ENCODE peak calls at places on chromosomes 16 and 17, in ten cellular contexts. A is PC-3, R is stomach, D is prostate gland, N is heart left ventricle, H is lung, T is right lobe of liver, I is tibial nerve, W is WERI-Rb-1, P is K562. M is an unnamed sample. For H3K9me3, the result is how much of the 10 kb centered on the place peaks cover.

GRCh38 chr17:45342871-45343526 is 26.2 kb upstream of the MAP3K14 start:
- DNase-seq in A (no peak), R (no peak), D (no peak), N (no peak), H (no peak), T (peak), I (no peak), W (no peak), P (no peak), M (no peak)

GRCh38 chr16:3789375-3790067 is 72.2 kb upstream of the TRAP1 start:
- DNase-seq in A (no peak), R (no peak), D (no peak), N (no peak), H (no peak), T (no peak), I (no peak), W (no peak), P (no peak), M (no peak)

GRCh38 chr17:17682293-17682736 is 1.1 kb downstream of the RAI1 start:
- DNase-seq in A (peak), R (peak), D (peak), N (peak), H (no peak), T (no peak), I (no peak), W (no peak), P (peak), M (no peak)

GRCh38 chr16:27355610-27356009 is 41.8 kb downstream of the IL4R start:
- DNase-seq in A (peak), R (peak), D (no peak), N (peak), H (peak), T (peak), I (no peak), W (peak), P (peak), M (no peak)

GRCh38 chr17:20196314-20196713 is 187.2 kb downstream of the SPECC1 start:
- DNase-seq in A (no peak), R (no peak), D (no peak), N (no peak), H (no peak), T (no peak), I (no peak), W (no peak), P (no peak), M (no peak)

GRCh38 chr16:13902677-13903076 is 17.3 kb upstream of the ERCC4 start:
- DNase-seq in A (peak), R (no peak), D (no peak), N (no peak), H (no peak), T (no peak), I (no peak), W (no peak), P (no peak), M (no peak)

GRCh38 chr17:67139784-67140665 is 95.7 kb downstream of the CACNG1 start:
- DNase-seq in A (peak), R (no peak), D (no peak), N (no peak), H (no peak), T (no peak), I (no peak), W (no peak), P (no peak), M (no peak)

GRCh38 chr17:81536299-81537290 is 8.4 kb downstream of the FSCN2 start:
- DNase-seq in A (no peak), R (peak), D (no peak), N (peak), H (no peak), T (no peak), I (no peak), W (no peak), P (peak), M (no peak)

GRCh38 chr16:3413730-3414379 is 12.8 kb downstream of the ZNF174 start:
- DNase-seq in A (no peak), R (no peak), D (no peak), N (no peak), H (no peak), T (no peak), I (no peak), W (no peak), P (no peak), M (no peak)

GRCh38 chr17:50203086-50203485 is 1.7 kb upstream of the COL1A1 start:
- DNase-seq in A (no peak), R (no peak), D (no peak), N (no peak), H (no peak), T (no peak), I (no peak), W (no peak), P (no peak), M (no peak)

GRCh38 chr16:75233611-75233938 is 14.8 kb downstream of the CTRB1 start:
- DNase-seq in A (no peak), R (no peak), D (no peak), N (no peak), H (no peak), T (no peak), I (no peak), W (no peak), P (no peak), M (no peak)

GRCh38 chr17:68053237-68054030 is 17.9 kb downstream of the KPNA2 start:
- DNase-seq in A (no peak), R (no peak), D (no peak), N (peak), H (peak), T (peak), I (no peak), W (no peak), P (no peak), M (peak)

GRCh38 chr16:84467256-84467655 is 37.2 kb downstream of the MEAK7 start:
- DNase-seq in A (peak), R (no peak), D (no peak), N (no peak), H (no peak), T (no peak), I (no peak), W (no peak), P (no peak), M (no peak)

GRCh38 chr17:79996291-79996690 is 39.4 kb downstream of the TBC1D16 start:
- DNase-seq in A (no peak), R (no peak), D (no peak), N (no peak), H (no peak), T (no peak), I (no peak), W (no peak), P (no peak), M (no peak)

GRCh38 chr16:88865742-88866141 is 718 bp downstream of the PABPN1L start:
- DNase-seq in A (no peak), R (no peak), D (no peak), N (peak), H (no peak), T (no peak), I (no peak), W (no peak), P (no peak), M (no peak)

GRCh38 chr17:50501054-50501453 is 7.2 kb upstream of the MYCBPAP start:
- DNase-seq in A (peak), R (peak), D (no peak), N (no peak), H (no peak), T (no peak), I (no peak), W (peak), P (peak), M (no peak)

GRCh38 chr17:42518046-42518754 is 17.8 kb upstream of the NAGLU start:
- DNase-seq in A (peak), R (peak), D (peak), N (peak), H (peak), T (no peak), I (peak), W (peak), P (peak), M (peak)

GRCh38 chr17:66281671-66282369 is 20.6 kb upstream of the PRKCA start:
- DNase-seq in A (no peak), R (no peak), D (no peak), N (no peak), H (no peak), T (no peak), I (no peak), W (no peak), P (no peak), M (no peak)

GRCh38 chr17:46736100-46736499 is 82.4 kb downstream of the WNT3 start:
- DNase-seq in A (no peak), R (no peak), D (no peak), N (no peak), H (no peak), T (no peak), I (no peak), W (peak), P (no peak), M (no peak)

GRCh38 chr17:40779181-40779909 is 3.0 kb downstream of the KRT27 start:
- DNase-seq in A (no peak), R (no peak), D (no peak), N (no peak), H (peak), T (no peak), I (no peak), W (no peak), P (no peak), M (no peak)

GRCh38 chr16:15054357-15055140 is 1.3 kb downstream of the NTAN1 start:
- DNase-seq in A (no peak), R (no peak), D (no peak), N (no peak), H (no peak), T (no peak), I (no peak), W (no peak), P (no peak), M (no peak)

GRCh38 chr17:49486012-49486641 is 9.0 kb upstream of the NGFR start:
- DNase-seq in A (no peak), R (no peak), D (no peak), N (no peak), H (no peak), T (no peak), I (no peak), W (peak), P (no peak), M (no peak)

GRCh38 chr17:77247048-77247541 is 106.3 kb downstream of the SEC14L1 start:
- DNase-seq in A (peak), R (peak), D (peak), N (peak), H (peak), T (peak), I (peak), W (peak), P (peak), M (peak)

GRCh38 chr17:79861371-79862216 is 22.4 kb upstream of the CBX4 start:
- DNase-seq in A (no peak), R (no peak), D (no peak), N (no peak), H (no peak), T (no peak), I (no peak), W (no peak), P (no peak), M (no peak)

GRCh38 chr16:87675111-87675510 is 72.8 kb downstream of the JPH3 start:
- DNase-seq in A (no peak), R (no peak), D (no peak), N (no peak), H (no peak), T (no peak), I (no peak), W (no peak), P (no peak), M (no peak)

GRCh38 chr17:38421871-38422819 is 6.1 kb upstream of the ARHGAP23 start:
- DNase-seq in A (no peak), R (no peak), D (no peak), N (no peak), H (no peak), T (no peak), I (no peak), W (no peak), P (no peak), M (no peak)

GRCh38 chr16:57537596-57538234 is 1.3 kb upstream of the CCDC102A start:
- DNase-seq in A (no peak), R (no peak), D (no peak), N (no peak), H (no peak), T (peak), I (no peak), W (no peak), P (peak), M (no peak)

GRCh38 chr17:16072031-16072430 is 72.4 kb downstream of the TTC19 start:
- DNase-seq in A (no peak), R (no peak), D (no peak), N (no peak), H (no peak), T (no peak), I (no peak), W (no peak), P (no peak), M (no peak)

GRCh38 chr17:8581002-8581658 is 49.4 kb downstream of the MYH10 start:
- DNase-seq in A (no peak), R (no peak), D (no peak), N (no peak), H (no peak), T (no peak), I (no peak), W (no peak), P (no peak), M (no peak)

GRCh38 chr17:27354051-27354490 is 60.2 kb downstream of the WSB1 start:
- DNase-seq in A (no peak), R (no peak), D (no peak), N (no peak), H (no peak), T (no peak), I (no peak), W (no peak), P (peak), M (no peak)

GRCh38 chr16:71352963-71353460 is 5.5 kb upstream of the CALB2 start:
- DNase-seq in A (no peak), R (no peak), D (no peak), N (no peak), H (no peak), T (no peak), I (no peak), W (no peak), P (no peak), M (no peak)

GRCh38 chr16:50616386-50616785 is 64.7 kb downstream of the SNX20 start:
- DNase-seq in A (no peak), R (no peak), D (no peak), N (no peak), H (no peak), T (no peak), I (no peak), W (no peak), P (no peak), M (no peak)

GRCh38 chr16:50692999-50693781 is at the start of gene NOD2:
- DNase-seq in A (no peak), R (peak), D (no peak), N (no peak), H (no peak), T (no peak), I (no peak), W (no peak), P (peak), M (no peak)

GRCh38 chr16:69324013-69324531 is 6.3 kb downstream of the PDF start:
- DNase-seq in A (no peak), R (peak), D (peak), N (peak), H (no peak), T (peak), I (no peak), W (no peak), P (no peak), M (no peak)

GRCh38 chr17:47621293-47622178 is 28.2 kb upstream of the KPNB1 start:
- DNase-seq in A (peak), R (no peak), D (peak), N (peak), H (no peak), T (no peak), I (no peak), W (no peak), P (no peak), M (peak)

GRCh38 chr17:37361543-37361942 is 14.2 kb upstream of the C17orf78 start:
- DNase-seq in A (no peak), R (no peak), D (peak), N (no peak), H (no peak), T (no peak), I (no peak), W (peak), P (no peak), M (no peak)

GRCh38 chr16:68401871-68402747 is 46.2 kb downstream of the SMPD3 start:
- DNase-seq in A (peak), R (no peak), D (no peak), N (no peak), H (no peak), T (no peak), I (no peak), W (no peak), P (no peak), M (no peak)

GRCh38 chr17:20153231-20153630 is 144.1 kb downstream of the SPECC1 start:
- DNase-seq in A (no peak), R (no peak), D (no peak), N (no peak), H (no peak), T (no peak), I (no peak), W (no peak), P (no peak), M (no peak)

GRCh38 chr16:932831-933330 is 37.9 kb downstream of the LMF1 start:
- DNase-seq in A (no peak), R (no peak), D (no peak), N (peak), H (no peak), T (no peak), I (no peak), W (no peak), P (no peak), M (no peak)
- H3K9me3 ChIP-seq in A (under half), R (under half), D (under half), N (under half), H (under half), T (under half), I (under half), W (under half), P (under half), M (under half)

DNA sequence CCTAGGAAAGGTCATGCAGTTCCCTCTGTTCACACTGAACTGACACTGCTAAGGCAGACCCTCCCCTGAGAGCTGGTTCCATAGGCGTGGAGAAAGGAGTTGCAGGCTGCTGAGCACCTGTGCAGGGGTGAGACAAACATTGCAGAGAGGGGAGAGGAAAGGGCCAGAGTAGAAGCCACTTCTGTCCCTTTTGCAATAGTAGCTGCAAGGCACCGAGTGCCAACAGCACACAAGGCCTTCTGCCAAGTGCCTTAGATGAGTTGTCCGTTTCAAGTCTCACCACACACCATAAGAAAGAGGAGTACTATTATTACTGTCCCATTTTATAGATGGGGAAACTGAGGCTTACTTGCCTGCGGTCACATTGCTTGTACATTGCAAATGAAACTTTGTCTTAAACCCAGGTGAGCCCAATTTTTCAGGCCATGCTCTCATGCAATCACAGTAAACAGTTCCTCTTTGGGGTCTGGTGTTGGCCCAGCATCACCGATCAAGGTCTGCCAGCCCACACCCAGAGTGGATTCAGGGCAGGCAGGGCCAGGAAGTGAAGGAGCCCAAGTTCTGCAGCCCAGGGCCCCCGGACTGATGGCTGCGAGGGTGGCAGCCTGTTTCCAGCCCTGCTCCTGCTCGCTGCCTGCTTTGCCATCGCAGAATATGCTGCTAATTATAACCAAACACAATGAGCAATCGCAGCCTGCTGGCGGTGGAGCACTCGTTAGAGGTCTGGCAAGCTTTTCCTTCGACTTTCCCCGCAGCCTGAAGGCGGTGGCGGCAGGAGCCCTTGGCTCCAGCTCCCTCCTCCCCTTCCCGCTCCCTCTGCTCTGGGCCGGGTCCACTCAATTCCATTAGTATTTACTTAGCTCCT is 36.8 kb upstream of the DYNLL2 start:
- DNase-seq in A (no peak), R (no peak), D (no peak), N (peak), H (no peak), T (peak), I (no peak), W (no peak), P (no peak), M (no peak)
- H3K4me3 ChIP-seq in A (no peak), R (no peak), D (no peak), N (no peak), H (no peak), T (no peak), I (no peak), W (no peak), P (no peak), M (no peak)

GRCh38 chr17:64326030-64326419 is 63.0 kb upstream of the TEX2 start:
- DNase-seq in A (no peak), R (no peak), D (no peak), N (no peak), H (no peak), T (no peak), I (no peak), W (no peak), P (no peak), M (no peak)
- H3K9me3 ChIP-seq in A (under half), R (under half), D (under half), N (under half), H (under half), T (under half), I (under half), W (under half), P (under half), M (under half)

GRCh38 chr17:43712397-43712796 is 46.2 kb downstream of the SOST start:
- DNase-seq in A (no peak), R (no peak), D (no peak), N (no peak), H (no peak), T (no peak), I (no peak), W (no peak), P (no peak), M (no peak)

GRCh38 chr17:43713494-43714162 is 45.0 kb downstream of the SOST start:
- DNase-seq in A (peak), R (no peak), D (no peak), N (peak), H (no peak), T (no peak), I (no peak), W (no peak), P (no peak), M (no peak)

GRCh38 chr17:43717913-43718312 is 40.7 kb downstream of the SOST start:
- DNase-seq in A (no peak), R (no peak), D (no peak), N (no peak), H (no peak), T (no peak), I (no peak), W (no peak), P (no peak), M (no peak)

GRCh38 chr17:43710101-43710500 is 48.4 kb upstream of the MEOX1 start:
- DNase-seq in A (no peak), R (no peak), D (no peak), N (no peak), H (no peak), T (no peak), I (no peak), W (no peak), P (no peak), M (no peak)

DNA sequence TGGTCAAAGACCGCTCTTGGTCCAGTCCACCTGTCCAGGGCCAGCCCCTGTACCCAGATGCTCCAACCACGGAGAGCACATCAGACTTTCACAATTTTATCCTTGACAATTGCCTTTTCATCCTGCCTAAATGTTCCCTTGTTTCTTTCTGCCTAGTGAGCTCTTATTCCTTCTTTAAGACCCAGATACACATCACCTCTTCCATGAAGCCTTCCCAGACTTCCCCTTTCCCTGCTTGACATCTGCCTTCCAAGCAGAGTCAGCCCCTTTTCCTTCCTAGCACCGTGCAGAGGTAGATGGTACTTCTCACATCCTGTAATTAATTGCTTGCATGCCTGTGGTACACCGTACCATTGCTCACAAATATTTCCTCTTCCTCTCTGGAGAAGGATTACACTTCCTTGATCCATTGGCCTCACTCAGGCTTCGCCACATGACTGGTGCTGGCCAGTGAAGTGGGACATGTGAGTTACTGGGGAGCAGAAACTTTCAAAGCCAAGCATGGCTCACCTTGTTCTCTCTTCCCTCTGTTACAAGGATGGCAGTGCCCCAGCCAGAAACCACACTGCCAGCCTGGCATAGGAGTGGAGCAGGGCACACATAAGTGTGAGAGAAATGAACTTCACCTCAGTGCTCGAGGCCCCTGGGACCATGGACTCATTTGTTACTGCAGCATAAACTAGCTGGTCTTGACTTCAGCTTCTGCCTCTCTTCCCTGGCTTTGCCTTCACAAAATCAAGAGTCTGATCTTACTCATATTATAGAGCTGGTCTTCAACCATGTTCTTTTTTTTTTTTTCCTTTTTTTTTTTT is 44.0 kb downstream of the SOST start:
- DNase-seq in A (peak), R (no peak), D (no peak), N (no peak), H (no peak), T (no peak), I (no peak), W (no peak), P (no peak), M (no peak)
- H3K4me3 ChIP-seq in A (peak), R (no peak), D (no peak), N (no peak), H (no peak), T (no peak), I (no peak), W (no peak), P (no peak), M (no peak)

GRCh38 chr17:83196088-83196765 is 116.8 kb downstream of the METRNL start:
- DNase-seq in A (no peak), R (no peak), D (no peak), N (peak), H (no peak), T (no peak), I (peak), W (no peak), P (no peak), M (no peak)
- H3K9me3 ChIP-seq in A (under half), R (under half), D (under half), N (under half), H (under half), T (under half), I (under half), W (under half), P (under half), M (under half)

GRCh38 chr17:52159159-52159809 is 770 bp upstream of the CA10 start:
- DNase-seq in A (no peak), R (no peak), D (no peak), N (no peak), H (no peak), T (no peak), I (no peak), W (peak), P (no peak), M (no peak)
- H3K4me3 ChIP-seq in A (no peak), R (peak), D (no peak), N (no peak), H (no peak), T (no peak), I (no peak), W (peak), P (no peak), M (no peak)